ENCODE peak calls at places on chromosomes 12 and 14, in eight cellular contexts. A is stimulated activated CD4-positive, alpha-beta T cell treated with anti-CD3 and anti-CD28 coated beads, Interleukin-12 subunit alpha, Interleukin-12 subunit beta, amount 100 ng/mL, for 24 hours; I is epithelial cell of esophagus; L is CMK; P is NCI-H510A; B is RPMI7951; U is foreskin fibroblast; R is RKO. N is an unnamed sample.

GRCh38 chr12:26338574-26339572 is 143.5 kb downstream of the SSPN start:
- DNase-seq in P (no peak), L (no peak), B (peak), A (no peak), U (peak), R (peak), I (peak), N (no peak)

GRCh38 chr14:52299692-52300278 is 14.3 kb upstream of the PTGER2 start:
- DNase-seq in L (no peak), U (no peak), P (no peak), A (no peak), I (peak), B (peak), R (peak), N (peak)

GRCh38 chr14:103070971-103071542 is 13.0 kb upstream of the LBHD2 start:
- DNase-seq in U (no peak), B (no peak), A (no peak), L (no peak), P (no peak), I (no peak), R (no peak), N (no peak)

GRCh38 chr12:94180558-94181296 is 32.4 kb downstream of the PLXNC1 start:
- DNase-seq in L (peak), P (no peak), U (no peak), I (peak), B (no peak), R (no peak), A (no peak), N (no peak)

GRCh38 chr12:89439946-89440345 is 84.7 kb downstream of the GALNT4 start:
- DNase-seq in L (no peak), R (peak), P (no peak), B (peak), A (no peak), U (peak), I (peak), N (no peak)

GRCh38 chr12:93234641-93235040 is 143.1 kb upstream of the NUDT4 start:
- DNase-seq in A (no peak), L (no peak), B (no peak), I (no peak), R (no peak), P (no peak), U (no peak), N (no peak)

GRCh38 chr12:95547522-95548055 is 3.7 kb downstream of the USP44 start:
- DNase-seq in I (no peak), R (no peak), P (no peak), A (no peak), L (no peak), U (peak), B (no peak), N (no peak)

GRCh38 chr14:53338192-53338591 is 185.1 kb upstream of the DDHD1 start:
- DNase-seq in R (no peak), I (peak), B (peak), A (no peak), L (no peak), P (no peak), U (no peak), N (no peak)

GRCh38 chr12:26214121-26214520 is 18.7 kb downstream of the SSPN start:
- DNase-seq in P (no peak), B (no peak), L (no peak), I (no peak), R (no peak), U (no peak), A (no peak), N (no peak)